ENCODE peak calls at places on chromosome 16, in nine cellular contexts. G, P, J, Q, H, U, D, O and E are unnamed samples.

GRCh38 chr16:46607529-46607928 is 13.7 kb downstream of the SHCBP1 start:
- DNase-seq in G (peak; percentile 44), U (no peak), Q (no peak), H (peak; percentile 84), P (no peak), J (peak; percentile 51), O (peak; percentile 47), D (peak; percentile 54), E (no peak)

GRCh38 chr16:71540-72341 is 690 bp downstream of the RHBDF1 start:
- DNase-seq in D (peak; percentile 89), U (no peak), O (peak; percentile 84), P (peak; percentile 76), G (peak; percentile 85), J (no peak), H (peak; percentile 83), Q (peak; percentile 29), E (no peak)

GRCh38 chr16:3131755-3132377 is 3.0 kb upstream of the ZNF213 start:
- DNase-seq in H (peak; percentile 40), D (peak; percentile 38), U (no peak), Q (no peak), J (peak; percentile 4), G (peak; percentile 78), P (peak; percentile 55), O (no peak), E (peak; percentile 26)

GRCh38 chr16:70679653-70680494 is 6.0 kb downstream of the MTSS2 start:
- DNase-seq in J (no peak), O (no peak), P (peak; percentile 21), G (peak; percentile 77), D (no peak), Q (no peak), H (no peak), U (no peak), E (no peak)

GRCh38 chr16:31134091-31134571 is 1.4 kb downstream of the PRSS8 start:
- DNase-seq in O (no peak), H (no peak), U (no peak), D (no peak), P (no peak), J (peak; percentile 4), Q (no peak), G (no peak), E (no peak)

GRCh38 chr16:20844588-20844987 is 38.3 kb downstream of the REXO5 start:
- DNase-seq in H (no peak), P (no peak), G (no peak), D (no peak), U (no peak), J (no peak), Q (no peak), O (no peak), E (no peak)

GRCh38 chr16:79599256-79599836 is 1.2 kb downstream of the MAF start:
- DNase-seq in H (no peak), G (no peak), O (no peak), J (no peak), Q (no peak), P (no peak), D (no peak), U (no peak), E (no peak)

GRCh38 chr16:84933774-84934571 is 77.4 kb downstream of the ZDHHC7 start:
- DNase-seq in J (no peak), D (peak; percentile 51), H (peak; percentile 53), P (no peak), O (peak; percentile 75), Q (no peak), U (no peak), G (no peak), E (no peak)

GRCh38 chr16:2825899-2826298 is 4.2 kb upstream of the ZG16B start:
- DNase-seq in O (no peak), J (no peak), G (no peak), P (no peak), U (no peak), H (no peak), Q (no peak), D (no peak), E (no peak)

GRCh38 chr16:73610605-73611177 is 562.8 kb upstream of the ZFHX3 start:
- DNase-seq in H (no peak), U (no peak), G (no peak), Q (no peak), J (no peak), O (no peak), P (no peak), D (no peak), E (peak; percentile 48)

GRCh38 chr16:53235851-53236250 is 181.1 kb downstream of the CHD9 start:
- DNase-seq in P (no peak), H (no peak), D (no peak), G (no peak), J (no peak), O (no peak), Q (no peak), U (no peak), E (no peak)

GRCh38 chr16:10923650-10924214 is 18.5 kb downstream of the DEXI start:
- DNase-seq in H (no peak), O (peak; percentile 38), J (no peak), D (no peak), P (no peak), G (no peak), Q (no peak), U (no peak), E (no peak)